ENCODE peak calls at places on chromosome 21, in six cellular contexts. H is uterus, L is HL-60, U is lung, E is gastrocnemius medialis, F is heart left ventricle. D is an unnamed sample.

GRCh38 chr21:26849428-26850115 is 4.4 kb upstream of the ADAMTS1 start:
- DNase-seq in L (no peak), E (no peak), F (no peak), H (no peak), U (no peak), D (no peak)

GRCh38 chr21:46189213-46189958 is 5.1 kb upstream of the SPATC1L start:
- DNase-seq in F (peak; percentile 51), H (no peak), E (no peak), U (no peak), L (no peak), D (no peak)

GRCh38 chr21:38531610-38532009 is 33.3 kb upstream of the ERG start:
- DNase-seq in L (no peak), U (no peak), E (no peak), H (peak; percentile 31), F (no peak), D (no peak)

GRCh38 chr21:43281661-43282357 is 113.0 kb downstream of the CRYAA start:
- DNase-seq in L (no peak), U (no peak), E (no peak), H (no peak), F (peak; percentile 56), D (no peak)

GRCh38 chr21:36696640-36697472 is 2.1 kb upstream of the SIM2 start:
- DNase-seq in F (no peak), U (no peak), E (no peak), H (no peak), L (no peak), D (no peak)

GRCh38 chr21:42031816-42032215 is 21.7 kb upstream of the ZBTB21 start:
- DNase-seq in E (no peak), L (no peak), F (no peak), H (no peak), U (no peak), D (no peak)

GRCh38 chr21:33171584-33172169 is 58.1 kb upstream of the IFNAR2 start:
- DNase-seq in U (no peak), F (no peak), L (no peak), H (no peak), E (no peak), D (no peak)

GRCh38 chr21:15520811-15521643 is 208.8 kb upstream of the USP25 start:
- DNase-seq in H (no peak), E (no peak), L (no peak), F (no peak), U (no peak), D (no peak)

GRCh38 chr21:42097860-42098259 is 26.7 kb downstream of the UMODL1 start:
- DNase-seq in U (peak; percentile 71), E (no peak), L (no peak), F (peak; percentile 40), H (no peak), D (peak; percentile 82)

GRCh38 chr21:23874271-23874670 is 1733.0 kb downstream of the MRPL39 start:
- DNase-seq in U (no peak), F (no peak), L (no peak), H (no peak), E (no peak), D (no peak)

GRCh38 chr21:37073417-37074194 is 552 bp downstream of the TTC3 start:
- DNase-seq in H (no peak), F (peak; percentile 81), L (peak; percentile 32), E (peak; percentile 32), U (peak; percentile 60), D (peak; percentile 77)

GRCh38 chr21:37365657-37366487 is 701 bp upstream of the DYRK1A start:
- DNase-seq in U (peak; percentile 60), L (no peak), E (peak; percentile 46), F (peak; percentile 84), H (peak; percentile 69), D (peak; percentile 81)

GRCh38 chr21:35818597-35818996 is 241.7 kb downstream of the SETD4 start:
- DNase-seq in L (no peak), E (no peak), F (no peak), U (no peak), H (no peak), D (no peak)

GRCh38 chr21:29299906-29300546 is 1.3 kb downstream of the BACH1 start:
- DNase-seq in L (no peak), U (peak; percentile 81), H (no peak), E (peak; percentile 73), F (peak; percentile 70), D (peak; percentile 80)

GRCh38 chr21:42424848-42425602 is 21.3 kb downstream of the UBASH3A start:
- DNase-seq in E (no peak), H (no peak), U (no peak), L (no peak), F (no peak), D (no peak)

GRCh38 chr21:26719750-26720149 is 125.5 kb downstream of the ADAMTS1 start:
- DNase-seq in E (peak; percentile 29), F (peak; percentile 70), U (no peak), L (no peak), H (no peak), D (no peak)

GRCh38 chr21:26554365-26554764 is 18.7 kb downstream of the CYYR1 start:
- DNase-seq in L (no peak), F (no peak), U (no peak), H (no peak), E (no peak), D (no peak)

GRCh38 chr21:46028547-46029200 is 47.1 kb downstream of the COL6A1 start:
- DNase-seq in E (no peak), F (no peak), H (peak; percentile 60), L (no peak), U (no peak), D (no peak)

GRCh38 chr21:14901482-14901958 is 163.3 kb downstream of the NRIP1 start:
- DNase-seq in U (no peak), H (no peak), L (no peak), F (no peak), E (no peak), D (no peak)

GRCh38 chr21:14690886-14691285 is 144.8 kb upstream of the SAMSN1 start:
- DNase-seq in H (no peak), F (no peak), E (no peak), U (no peak), L (peak; percentile 27), D (no peak)

GRCh38 chr21:15170614-15171013 is 105.8 kb upstream of the NRIP1 start:
- DNase-seq in F (no peak), E (no peak), L (no peak), U (no peak), H (no peak), D (no peak)

GRCh38 chr21:36087362-36088138 is 17.7 kb downstream of the CBR1 start:
- DNase-seq in E (no peak), U (no peak), F (no peak), L (no peak), H (no peak), D (no peak)

GRCh38 chr21:37615962-37616361 is 249.4 kb downstream of the DYRK1A start:
- DNase-seq in L (no peak), F (no peak), U (no peak), E (no peak), H (no peak), D (no peak)

GRCh38 chr21:31351973-31352372 is 7.9 kb upstream of the TIAM1 start:
- DNase-seq in E (no peak), U (no peak), L (no peak), F (no peak), H (no peak), D (no peak)

GRCh38 chr21:31354604-31355443 is 10.8 kb upstream of the TIAM1 start:
- DNase-seq in E (no peak), H (no peak), L (no peak), F (no peak), U (no peak), D (no peak)

GRCh38 chr21:31351438-31351837 is 7.4 kb upstream of the TIAM1 start:
- DNase-seq in H (no peak), L (no peak), E (no peak), U (no peak), F (no peak), D (no peak)

GRCh38 chr21:31352841-31353240 is 8.8 kb upstream of the TIAM1 start:
- DNase-seq in F (no peak), E (no peak), H (no peak), L (no peak), U (no peak), D (no peak)

DNA sequence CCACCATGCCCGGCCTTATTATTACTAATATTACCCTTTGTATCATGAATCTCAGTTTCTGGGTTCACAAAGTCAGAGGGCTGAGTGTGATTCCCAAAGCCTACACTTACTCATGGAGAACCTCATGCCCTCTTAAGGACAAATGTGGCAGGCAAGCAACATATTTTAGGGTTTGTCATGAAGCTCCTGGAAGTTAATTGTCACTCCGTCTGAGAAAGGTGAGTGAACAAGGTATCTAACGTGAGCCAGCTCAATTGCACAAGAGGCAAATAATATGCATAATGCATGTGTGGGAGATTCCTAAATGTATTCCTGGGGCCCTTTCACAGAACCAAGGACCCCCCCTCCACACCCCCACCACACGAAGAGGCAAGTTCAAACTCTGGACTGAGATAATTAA is 10.1 kb upstream of the TIAM1 start:
- DNase-seq in L (no peak), F (no peak), H (no peak), E (no peak), U (no peak), D (no peak)
- H3K4me3 ChIP-seq in L (no peak overlapping the region), F (no peak overlapping the region), H (no peak overlapping the region), E (no peak overlapping the region), U (no peak overlapping the region), D (no peak overlapping the region)

DNA sequence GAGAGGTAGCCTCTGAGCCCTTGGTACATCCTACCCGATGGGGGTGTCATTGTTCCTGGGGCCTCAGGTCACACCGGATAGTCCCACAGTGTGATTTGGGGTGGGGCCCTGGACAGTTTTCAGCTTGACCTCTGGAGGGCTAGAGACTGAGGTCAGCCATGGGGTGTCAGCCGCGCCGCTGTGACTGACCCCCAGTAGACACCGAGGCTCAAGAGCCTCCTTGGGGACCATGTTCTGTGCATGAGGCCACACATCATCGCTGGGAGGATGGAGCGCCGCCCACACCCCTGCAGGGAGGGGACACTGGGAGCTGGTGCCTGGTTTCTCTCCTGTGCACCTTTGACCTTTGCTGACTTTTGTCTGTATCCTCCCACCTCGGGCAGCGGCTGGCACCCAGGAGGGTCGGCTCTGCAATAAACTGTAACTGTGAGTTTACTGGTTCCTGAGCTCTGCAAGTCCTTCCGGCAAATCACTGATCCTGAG is 22.6 kb downstream of the ITGB2 start:
- DNase-seq in L (no peak), E (no peak), U (no peak), H (no peak), F (no peak), D (no peak)
- H3K27ac ChIP-seq in L (no peak overlapping the region), E (no peak overlapping the region), U (no peak overlapping the region), H (no peak overlapping the region), F (no peak overlapping the region), D (no peak overlapping the region)

DNA sequence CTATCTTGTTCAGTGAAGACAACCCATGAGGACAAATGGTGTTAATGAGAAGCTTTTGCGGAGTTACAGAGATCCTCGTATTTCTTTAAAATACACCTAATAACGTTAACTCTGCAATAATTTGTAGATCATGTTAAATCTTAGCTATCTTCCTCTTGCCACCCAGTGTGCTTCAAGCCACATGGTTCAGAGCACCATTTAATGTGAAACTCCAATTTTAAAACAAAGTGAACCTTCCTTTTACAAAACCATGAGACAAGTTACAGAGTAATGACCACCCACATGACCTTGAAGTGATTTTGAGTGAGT is 1.7 kb upstream of the KCNE2 start:
- DNase-seq in H (no peak), F (no peak), L (no peak), E (no peak), U (no peak), D (no peak)
- TF ChIP-seq CTCF in H (no peak), F (no peak), L (no peak), E (no peak), U (no peak), D (no peak)

DNA sequence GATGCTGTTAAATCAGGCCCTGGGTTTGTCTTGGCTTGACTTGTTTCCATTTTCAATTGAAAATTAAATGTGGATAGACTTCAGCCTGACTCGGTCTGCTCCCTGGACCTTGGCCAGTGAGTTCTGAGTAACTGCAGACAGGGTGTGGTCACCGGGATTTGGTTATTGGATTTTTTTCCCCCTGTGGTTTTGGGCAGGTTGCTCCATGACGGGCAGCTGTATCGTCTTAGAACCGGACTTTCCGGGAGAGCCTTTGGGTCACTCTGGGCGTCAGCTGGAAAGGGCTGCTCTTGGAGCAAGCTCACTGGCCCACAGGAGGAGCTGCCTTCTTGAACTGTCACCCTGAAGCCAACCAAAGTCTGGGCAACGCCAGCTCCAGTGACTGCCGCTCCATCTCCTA is 75.0 kb downstream of the CLIC6 start:
- DNase-seq in F (no peak), U (peak; percentile 34), E (no peak), L (no peak), H (no peak), D (peak; percentile 75)
- H3K4me3 ChIP-seq in F (no peak overlapping the region), U (no peak overlapping the region), E (no peak overlapping the region), L (no peak overlapping the region), H (no peak overlapping the region), D (no peak overlapping the region)

D was measured in ascending aorta.